ENCODE peak calls at places on chromosomes 7 and 10, in nine cellular contexts. One of them, this sample, is unnamed.

GRCh38 chr7:27141138-27141537 is 2.3 kb downstream of the HOXA5 start:
- DNase-seq in Peyer's patch: no peak
- DNase-seq in K562: no peak
- DNase-seq in adrenal gland: no peak
- DNase-seq in body of pancreas: no peak
- DNase-seq in lower leg skin: no peak
- DNase-seq in vagina: no peak
- DNase-seq in ovary: no peak
- DNase-seq in A549: no peak
- DNase-seq in this sample: no peak

GRCh38 chr7:23067271-23067670 is 38.3 kb upstream of the KLHL7 start:
- DNase-seq in Peyer's patch: no peak
- DNase-seq in A549: no peak
- DNase-seq in ovary: no peak
- DNase-seq in adrenal gland: no peak
- DNase-seq in K562: no peak
- DNase-seq in body of pancreas: no peak
- DNase-seq in lower leg skin: no peak
- DNase-seq in vagina: no peak
- DNase-seq in this sample: no peak

GRCh38 chr10:122446668-122447410 is 7.6 kb upstream of the ARMS2 start:
- DNase-seq in A549: peak
- DNase-seq in lower leg skin: no peak
- DNase-seq in K562: peak
- DNase-seq in ovary: no peak
- DNase-seq in adrenal gland: no peak
- DNase-seq in Peyer's patch: no peak
- DNase-seq in body of pancreas: no peak
- DNase-seq in vagina: no peak
- DNase-seq in this sample: no peak

GRCh38 chr7:3200504-3200903 is 100.5 kb upstream of the SDK1 start:
- DNase-seq in Peyer's patch: no peak
- DNase-seq in body of pancreas: peak
- DNase-seq in adrenal gland: no peak
- DNase-seq in A549: peak
- DNase-seq in vagina: peak
- DNase-seq in ovary: no peak
- DNase-seq in lower leg skin: no peak
- DNase-seq in K562: peak
- DNase-seq in this sample: no peak

GRCh38 chr10:120511165-120511564 is 54.1 kb downstream of the PLPP4 start:
- DNase-seq in K562: no peak
- DNase-seq in vagina: no peak
- DNase-seq in ovary: no peak
- DNase-seq in Peyer's patch: no peak
- DNase-seq in lower leg skin: no peak
- DNase-seq in body of pancreas: no peak
- DNase-seq in adrenal gland: no peak
- DNase-seq in A549: no peak
- DNase-seq in this sample: peak

GRCh38 chr10:79068562-79069324 is at the start of gene ZMIZ1:
- DNase-seq in A549: peak
- DNase-seq in Peyer's patch: peak
- DNase-seq in vagina: no peak
- DNase-seq in ovary: peak
- DNase-seq in K562: peak
- DNase-seq in adrenal gland: peak
- DNase-seq in lower leg skin: peak
- DNase-seq in body of pancreas: peak
- DNase-seq in this sample: peak

GRCh38 chr10:72455889-72456588 is 101.3 kb upstream of the DNAJB12 start:
- DNase-seq in A549: no peak
- DNase-seq in ovary: no peak
- DNase-seq in Peyer's patch: no peak
- DNase-seq in body of pancreas: no peak
- DNase-seq in lower leg skin: no peak
- DNase-seq in vagina: no peak
- DNase-seq in K562: peak
- DNase-seq in adrenal gland: no peak
- DNase-seq in this sample: no peak

GRCh38 chr7:134602921-134603394 is 43.7 kb upstream of the BPGM start:
- DNase-seq in lower leg skin: no peak
- DNase-seq in A549: no peak
- DNase-seq in adrenal gland: no peak
- DNase-seq in ovary: no peak
- DNase-seq in vagina: no peak
- DNase-seq in body of pancreas: no peak
- DNase-seq in K562: no peak
- DNase-seq in Peyer's patch: no peak
- DNase-seq in this sample: no peak

GRCh38 chr7:69436944-69437343 is 161.3 kb upstream of the AUTS2 start:
- DNase-seq in ovary: no peak
- DNase-seq in vagina: no peak
- DNase-seq in lower leg skin: no peak
- DNase-seq in adrenal gland: no peak
- DNase-seq in K562: no peak
- DNase-seq in body of pancreas: no peak
- DNase-seq in A549: no peak
- DNase-seq in Peyer's patch: no peak
- DNase-seq in this sample: no peak

GRCh38 chr10:84762754-84763394 is 434.5 kb downstream of the CCSER2 start:
- DNase-seq in body of pancreas: no peak
- DNase-seq in lower leg skin: no peak
- DNase-seq in adrenal gland: no peak
- DNase-seq in Peyer's patch: no peak
- DNase-seq in vagina: no peak
- DNase-seq in A549: no peak
- DNase-seq in ovary: no peak
- DNase-seq in K562: peak
- DNase-seq in this sample: peak

GRCh38 chr10:60465801-60466200 is 76.1 kb upstream of the ANK3 start:
- DNase-seq in K562: no peak
- DNase-seq in adrenal gland: no peak
- DNase-seq in lower leg skin: no peak
- DNase-seq in body of pancreas: no peak
- DNase-seq in A549: no peak
- DNase-seq in Peyer's patch: no peak
- DNase-seq in vagina: no peak
- DNase-seq in ovary: no peak
- DNase-seq in this sample: no peak

GRCh38 chr10:102643346-102644065 is 773 bp upstream of the TRIM8 start:
- DNase-seq in A549: peak
- DNase-seq in body of pancreas: peak
- DNase-seq in K562: peak
- DNase-seq in adrenal gland: peak
- DNase-seq in ovary: peak
- DNase-seq in vagina: no peak
- DNase-seq in Peyer's patch: peak
- DNase-seq in lower leg skin: peak
- DNase-seq in this sample: no peak

GRCh38 chr10:61586829-61587228 is 75.9 kb upstream of the CABCOCO1 start:
- DNase-seq in adrenal gland: no peak
- DNase-seq in vagina: no peak
- DNase-seq in body of pancreas: no peak
- DNase-seq in ovary: no peak
- DNase-seq in K562: no peak
- DNase-seq in lower leg skin: no peak
- DNase-seq in A549: no peak
- DNase-seq in Peyer's patch: no peak
- DNase-seq in this sample: no peak

GRCh38 chr10:104479906-104480579 is 126.4 kb downstream of the CFAP58 start:
- DNase-seq in lower leg skin: no peak
- DNase-seq in vagina: no peak
- DNase-seq in A549: no peak
- DNase-seq in ovary: no peak
- DNase-seq in K562: no peak
- DNase-seq in body of pancreas: no peak
- DNase-seq in adrenal gland: peak
- DNase-seq in Peyer's patch: no peak
- DNase-seq in this sample: peak

DNA sequence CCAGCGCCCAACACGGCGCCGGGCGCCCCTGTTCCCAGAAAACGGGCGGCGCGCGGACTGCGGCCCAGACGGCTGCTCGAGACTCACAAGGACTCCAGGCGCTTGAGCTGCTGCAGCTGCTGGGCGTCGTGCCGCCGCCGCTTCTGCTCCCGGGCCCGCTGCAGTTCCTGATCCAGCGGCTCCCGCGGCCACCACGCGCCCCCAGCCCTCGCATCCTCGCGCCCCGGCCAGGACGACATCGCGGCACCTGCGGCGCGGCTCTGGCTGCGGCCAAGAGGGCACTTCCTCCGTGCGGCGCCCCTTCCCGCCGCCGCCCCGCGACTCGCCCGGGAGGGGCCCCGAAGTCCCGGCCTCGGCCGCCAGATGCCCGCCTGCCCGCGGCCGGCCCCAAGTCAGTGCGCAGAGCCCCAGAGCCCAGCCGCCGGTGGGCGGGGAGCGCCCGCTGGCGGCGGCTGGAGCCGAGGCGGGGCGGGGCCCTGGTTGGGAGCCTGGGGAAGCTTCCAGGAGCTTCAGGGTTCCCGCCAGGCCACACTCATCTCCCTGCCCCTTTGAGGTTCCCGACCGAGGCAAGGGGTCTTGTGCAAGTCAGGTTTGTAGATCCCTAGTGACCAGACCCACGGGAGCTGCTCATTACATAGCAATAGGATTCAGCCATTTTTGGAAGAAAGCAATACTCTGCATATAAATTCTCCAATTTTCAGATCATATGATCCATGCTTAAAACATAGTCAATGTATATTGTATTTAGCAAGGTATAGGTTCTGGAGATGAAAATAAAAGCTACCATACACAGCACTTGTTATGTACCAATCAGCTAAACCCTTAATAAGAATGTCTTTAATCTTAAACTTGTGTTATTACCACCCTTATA is 14.2 kb upstream of the FKBP9 start:
- DNase-seq in A549: peak
- DNase-seq in K562: peak
- DNase-seq in lower leg skin: peak
- DNase-seq in ovary: peak
- DNase-seq in vagina: no peak
- DNase-seq in body of pancreas: peak
- DNase-seq in adrenal gland: peak
- DNase-seq in Peyer's patch: peak
- DNase-seq in this sample: no peak
- TF ChIP-seq POLR2A in A549: peak
- TF ChIP-seq POLR2A in K562: no peak
- TF ChIP-seq POLR2A in lower leg skin: no peak
- TF ChIP-seq POLR2A in ovary: peak
- TF ChIP-seq POLR2A in vagina: no peak
- TF ChIP-seq POLR2A in body of pancreas: peak
- TF ChIP-seq POLR2A in adrenal gland: peak
- TF ChIP-seq POLR2A in Peyer's patch: no peak
- TF ChIP-seq POLR2A in this sample: no peak

DNA sequence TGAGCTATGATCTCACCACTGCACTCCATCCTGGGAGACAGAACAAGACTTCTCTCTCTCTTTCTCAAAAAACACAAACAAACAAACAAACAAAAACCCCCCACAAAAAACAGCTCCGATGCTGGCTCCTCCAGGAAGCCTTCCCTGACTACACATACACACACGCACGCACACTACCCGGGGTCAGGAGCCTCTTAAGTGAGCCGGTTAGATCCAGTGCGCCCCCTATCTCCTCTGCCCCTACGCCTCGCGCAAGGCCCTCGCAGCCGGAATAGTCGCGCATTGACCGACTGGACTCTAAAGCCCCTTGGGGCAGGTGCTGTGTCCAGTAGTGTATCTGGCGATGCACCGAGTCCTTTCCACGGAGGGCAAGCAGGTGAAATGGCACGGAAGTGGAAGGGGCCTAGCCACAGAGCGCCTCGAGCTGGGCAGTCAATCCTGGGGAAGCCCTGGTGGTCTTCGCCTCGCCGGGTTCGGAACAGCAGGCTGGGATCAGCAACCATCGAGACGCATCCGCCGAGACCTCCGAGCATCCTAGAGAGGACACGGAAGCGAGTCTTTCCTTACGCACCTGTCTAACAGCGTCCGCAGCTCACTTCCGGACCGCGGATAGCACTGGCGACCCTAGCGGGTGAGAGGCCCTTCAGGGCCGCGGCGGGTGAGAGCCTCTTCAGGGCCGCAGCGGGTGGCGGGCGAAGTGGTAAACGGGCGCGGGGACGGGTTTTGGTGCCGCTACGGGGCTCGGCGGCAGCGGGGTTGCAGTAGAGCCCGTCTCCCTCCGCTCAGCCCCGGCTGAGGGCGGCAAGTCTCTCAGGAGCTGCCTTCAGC is at the start of gene ZSCAN25:
- DNase-seq in K562: peak
- DNase-seq in adrenal gland: peak
- DNase-seq in body of pancreas: peak
- DNase-seq in ovary: peak
- DNase-seq in A549: peak
- DNase-seq in lower leg skin: peak
- DNase-seq in vagina: no peak
- DNase-seq in Peyer's patch: peak
- DNase-seq in this sample: peak
- TF ChIP-seq POLR2A in K562: peak
- TF ChIP-seq POLR2A in adrenal gland: peak
- TF ChIP-seq POLR2A in body of pancreas: peak
- TF ChIP-seq POLR2A in ovary: peak
- TF ChIP-seq POLR2A in A549: peak
- TF ChIP-seq POLR2A in lower leg skin: no peak
- TF ChIP-seq POLR2A in vagina: no peak
- TF ChIP-seq POLR2A in Peyer's patch: peak
- TF ChIP-seq POLR2A in this sample: no peak

GRCh38 chr7:47677664-47678063 is 95.8 kb upstream of the TNS3 start:
- DNase-seq in lower leg skin: no peak
- DNase-seq in body of pancreas: no peak
- DNase-seq in adrenal gland: no peak
- DNase-seq in Peyer's patch: no peak
- DNase-seq in A549: no peak
- DNase-seq in ovary: no peak
- DNase-seq in K562: no peak
- DNase-seq in vagina: no peak
- DNase-seq in this sample: no peak
- TF ChIP-seq POLR2A in lower leg skin: no peak
- TF ChIP-seq POLR2A in body of pancreas: no peak
- TF ChIP-seq POLR2A in adrenal gland: no peak
- TF ChIP-seq POLR2A in Peyer's patch: no peak
- TF ChIP-seq POLR2A in A549: no peak
- TF ChIP-seq POLR2A in ovary: no peak
- TF ChIP-seq POLR2A in K562: no peak
- TF ChIP-seq POLR2A in vagina: no peak
- TF ChIP-seq POLR2A in this sample: no peak

DNA sequence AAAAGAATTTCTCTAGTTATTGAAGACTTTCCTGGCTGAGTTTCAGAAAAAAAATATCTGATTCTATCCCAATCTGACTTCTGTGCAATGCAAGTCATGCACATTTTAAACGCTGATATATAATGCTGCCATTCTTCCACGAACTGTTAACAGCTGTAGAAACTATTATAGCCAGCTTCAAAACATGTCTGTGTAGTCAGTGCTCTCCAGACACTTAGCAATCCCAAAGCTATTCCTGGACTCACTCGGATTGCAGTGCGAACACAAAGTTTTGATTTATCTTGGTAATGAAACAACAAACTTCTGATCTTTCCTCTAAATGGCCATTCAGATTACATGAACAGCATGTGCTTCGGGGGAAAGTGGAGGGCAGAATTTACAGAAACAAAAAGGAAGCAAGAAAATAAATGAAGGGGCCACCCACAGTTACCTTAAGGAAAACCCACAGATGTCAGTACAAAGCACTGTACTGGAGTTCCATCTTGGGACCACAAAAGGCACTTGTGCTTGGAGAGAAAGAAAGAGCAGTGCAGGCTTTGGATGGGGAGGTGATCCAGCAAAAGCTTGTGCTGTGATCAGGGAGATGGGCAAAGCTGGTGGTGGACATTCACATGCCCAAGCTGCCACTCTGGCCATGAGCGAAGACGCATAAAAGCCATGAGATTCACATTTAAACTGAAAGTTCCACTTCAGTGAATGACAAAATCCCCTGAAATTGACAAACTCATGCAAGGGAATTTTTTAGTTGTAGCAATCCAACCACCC is 32.2 kb upstream of the ADO start:
- DNase-seq in A549: no peak
- DNase-seq in body of pancreas: no peak
- DNase-seq in ovary: no peak
- DNase-seq in adrenal gland: no peak
- DNase-seq in vagina: no peak
- DNase-seq in lower leg skin: no peak
- DNase-seq in K562: no peak
- DNase-seq in Peyer's patch: no peak
- DNase-seq in this sample: no peak
- TF ChIP-seq POLR2A in A549: no peak
- TF ChIP-seq POLR2A in body of pancreas: no peak
- TF ChIP-seq POLR2A in ovary: no peak
- TF ChIP-seq POLR2A in adrenal gland: no peak
- TF ChIP-seq POLR2A in vagina: no peak
- TF ChIP-seq POLR2A in lower leg skin: no peak
- TF ChIP-seq POLR2A in K562: no peak
- TF ChIP-seq POLR2A in Peyer's patch: no peak
- TF ChIP-seq POLR2A in this sample: no peak